ENCODE peak calls at places on chromosomes 3 and 15, in four cellular contexts. One of them, this sample, is unnamed.

GRCh38 chr3:173891272-173892100 is 493.9 kb downstream of the NLGN1 start:
- DNase-seq in central memory CD4-positive, alpha-beta T cell: no peak
- DNase-seq in neuronal stem cell: no peak
- DNase-seq in Peyer's patch: no peak
- DNase-seq in this sample: no peak

GRCh38 chr15:57334257-57334656 is 42.0 kb upstream of the CGNL1 start:
- DNase-seq in Peyer's patch: no peak
- DNase-seq in central memory CD4-positive, alpha-beta T cell: no peak
- DNase-seq in neuronal stem cell: no peak
- DNase-seq in this sample: no peak

GRCh38 chr15:40048155-40048792 is 9.3 kb upstream of the SRP14 start:
- DNase-seq in neuronal stem cell: no peak
- DNase-seq in central memory CD4-positive, alpha-beta T cell: no peak
- DNase-seq in Peyer's patch: peak
- DNase-seq in this sample: no peak

GRCh38 chr15:27017168-27017809 is 46.3 kb downstream of the GABRG3 start:
- DNase-seq in central memory CD4-positive, alpha-beta T cell: no peak
- DNase-seq in Peyer's patch: no peak
- DNase-seq in neuronal stem cell: peak
- DNase-seq in this sample: no peak

GRCh38 chr3:28726840-28727239 is 378.2 kb upstream of the AZI2 start:
- DNase-seq in Peyer's patch: no peak
- DNase-seq in central memory CD4-positive, alpha-beta T cell: no peak
- DNase-seq in neuronal stem cell: peak
- DNase-seq in this sample: no peak

GRCh38 chr15:74335396-74335795 is 32.0 kb downstream of the CYP11A1 start:
- DNase-seq in neuronal stem cell: no peak
- DNase-seq in Peyer's patch: no peak
- DNase-seq in central memory CD4-positive, alpha-beta T cell: no peak
- DNase-seq in this sample: no peak

GRCh38 chr3:138694287-138695007 is 85.9 kb downstream of the FAIM start:
- DNase-seq in central memory CD4-positive, alpha-beta T cell: no peak
- DNase-seq in Peyer's patch: no peak
- DNase-seq in neuronal stem cell: no peak
- DNase-seq in this sample: no peak

GRCh38 chr15:49688135-49688790 is 67.4 kb downstream of the DTWD1 start:
- DNase-seq in neuronal stem cell: no peak
- DNase-seq in Peyer's patch: no peak
- DNase-seq in central memory CD4-positive, alpha-beta T cell: no peak
- DNase-seq in this sample: no peak

GRCh38 chr15:83581381-83581780 is 72.5 kb upstream of the ADAMTSL3 start:
- DNase-seq in central memory CD4-positive, alpha-beta T cell: no peak
- DNase-seq in Peyer's patch: no peak
- DNase-seq in neuronal stem cell: no peak
- DNase-seq in this sample: no peak

GRCh38 chr3:124007186-124007585 is 15.3 kb upstream of the ROPN1 start:
- DNase-seq in central memory CD4-positive, alpha-beta T cell: no peak
- DNase-seq in Peyer's patch: no peak
- DNase-seq in neuronal stem cell: no peak
- DNase-seq in this sample: no peak